ENCODE peak calls at places on chromosomes 2 and 18, in five cellular contexts. R is breast epithelium; T is spleen; V is fibroblast of lung; C is CD8-positive, alpha-beta T cell. P is an unnamed sample. For H3K27me3 and H3K4me1, the result is how much of the 10 kb centered on the place peaks cover.

GRCh38 chr2:31213883-31214637 is 3.3 kb downstream of the CAPN14 start:
- DNase-seq in T (no peak), R (no peak), C (no peak), V (no peak), P (no peak)

GRCh38 chr2:75505012-75505411 is 55.7 kb downstream of the EVA1A start:
- DNase-seq in V (peak), C (no peak), T (no peak), R (no peak), P (no peak)

GRCh38 chr2:148391324-148391723 is 253.2 kb upstream of the EPC2 start:
- DNase-seq in C (no peak), T (no peak), V (peak), R (no peak), P (no peak)

GRCh38 chr2:62812921-62813825 is 107.7 kb downstream of the EHBP1 start:
- DNase-seq in C (no peak), V (no peak), R (no peak), T (no peak), P (no peak)

GRCh38 chr2:18940184-18940583 is 350.8 kb upstream of the NT5C1B start:
- DNase-seq in T (no peak), V (no peak), C (no peak), R (no peak), P (no peak)

GRCh38 chr2:151946856-151947523 is 118.8 kb upstream of the ARL5A start:
- DNase-seq in T (no peak), R (no peak), C (no peak), V (peak), P (no peak)

GRCh38 chr18:48813833-48814489 is 136.8 kb downstream of the SMAD7 start:
- DNase-seq in C (peak), V (no peak), T (peak), R (no peak), P (no peak)

GRCh38 chr18:57801379-57802165 is 1.5 kb downstream of the ATP8B1 start:
- DNase-seq in R (peak), T (no peak), C (no peak), V (peak), P (no peak)

GRCh38 chr2:23199115-23199918 is 185.7 kb upstream of the KLHL29 start:
- DNase-seq in C (no peak), R (no peak), V (no peak), T (no peak), P (peak)

GRCh38 chr2:86790828-86791561 is at the start of gene CD8A:
- DNase-seq in V (no peak), C (peak), R (no peak), T (peak), P (no peak)

GRCh38 chr2:3423492-3424170 is 44.1 kb downstream of the TRAPPC12 start:
- DNase-seq in V (peak), C (peak), R (peak), T (peak), P (peak)

GRCh38 chr2:134231965-134232340 is 21.9 kb upstream of the MGAT5 start:
- DNase-seq in C (no peak), V (peak), R (no peak), T (no peak), P (no peak)

GRCh38 chr2:17827785-17828184 is 11.5 kb downstream of the MSGN1 start:
- DNase-seq in T (no peak), R (no peak), C (no peak), V (no peak), P (no peak)

GRCh38 chr2:25379535-25379934 is 37.8 kb upstream of the DNMT3A start:
- DNase-seq in R (no peak), V (no peak), C (no peak), T (peak), P (no peak)

GRCh38 chr18:46542545-46542944 is 114.5 kb downstream of the LOXHD1 start:
- DNase-seq in C (no peak), R (no peak), V (peak), T (no peak), P (no peak)

GRCh38 chr2:200159829-200160781 is 146.4 kb upstream of the SPATS2L start:
- DNase-seq in C (no peak), R (no peak), T (no peak), V (peak), P (no peak)

GRCh38 chr18:21820035-21820810 is 79.6 kb downstream of the MIB1 start:
- DNase-seq in T (no peak), R (no peak), V (peak), C (no peak), P (no peak)

GRCh38 chr18:77548790-77549420 is 299.3 kb downstream of the GALR1 start:
- DNase-seq in T (no peak), C (no peak), R (no peak), V (no peak), P (no peak)

GRCh38 chr2:9631976-9632700 is 1.3 kb upstream of the YWHAQ start:
- DNase-seq in R (no peak), V (peak), T (no peak), C (no peak), P (no peak)
- H3K4me3 ChIP-seq in R (no peak), V (no peak), T (no peak), C (no peak), P (no peak)

DNA sequence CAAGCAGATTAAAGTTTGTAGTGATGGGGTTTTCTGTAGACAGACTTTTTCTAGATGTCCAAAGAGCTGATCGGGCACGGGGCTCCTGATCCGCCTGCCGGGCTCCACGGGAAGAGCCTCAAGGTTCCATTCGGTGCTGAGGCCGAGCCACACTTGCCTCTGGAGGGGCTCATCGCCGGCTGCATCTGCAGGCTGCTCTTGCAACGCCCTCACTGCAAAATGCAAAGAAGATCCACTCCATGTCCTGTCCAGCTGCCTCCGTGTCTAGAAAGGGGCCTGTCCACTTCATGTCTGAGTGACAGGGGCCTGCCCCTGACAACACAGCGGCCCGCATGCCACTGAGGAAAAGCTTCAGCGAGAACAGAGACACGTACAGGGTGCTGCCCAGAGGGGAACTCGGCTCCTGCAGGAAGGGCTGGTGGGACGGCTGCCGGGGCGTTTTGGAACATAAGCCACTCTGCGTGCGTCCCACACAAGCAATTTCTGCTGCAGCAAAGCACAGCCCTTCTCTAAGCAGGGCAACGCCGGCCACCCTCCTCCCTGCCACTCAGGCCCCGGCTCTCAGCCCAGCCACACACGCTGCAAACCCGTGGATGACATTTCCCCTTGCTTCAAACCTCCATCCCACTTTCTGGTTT is 53.6 kb upstream of the CTDP1 start:
- DNase-seq in C (no peak), V (no peak), T (peak), R (no peak), P (no peak)
- H3K27me3 ChIP-seq in C (under half), V (under half), T (under half), R (under half), P (under half)

DNA sequence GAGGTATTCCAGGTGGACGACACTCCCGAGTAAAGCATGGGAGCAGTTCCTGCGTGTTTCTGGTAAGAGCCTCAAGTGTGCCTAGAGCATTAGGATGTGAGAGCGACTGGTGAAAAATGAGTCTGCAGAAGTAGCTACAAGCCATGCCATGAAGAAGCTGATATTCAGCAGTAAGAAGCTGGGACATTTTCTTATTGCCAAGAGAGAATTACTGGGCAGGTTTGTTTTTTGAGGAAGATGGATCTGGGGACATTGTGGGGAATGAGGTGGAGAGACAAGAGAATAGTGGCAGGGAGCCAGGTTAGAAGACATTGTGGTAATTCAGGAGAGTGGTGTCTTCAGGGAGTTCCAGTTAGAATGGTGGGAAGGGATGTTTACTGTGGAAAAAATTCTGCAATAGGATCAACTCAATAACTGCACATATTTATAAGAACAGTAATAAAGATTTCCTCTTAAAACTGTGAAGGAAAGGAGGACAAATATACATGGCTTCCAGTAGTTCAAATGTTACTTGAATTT is 38.2 kb downstream of the CRIM1 start:
- DNase-seq in R (no peak), T (no peak), C (no peak), V (no peak), P (no peak)
- H3K4me1 ChIP-seq in R (under half), T (under half), C (under half), V (under half), P (under half)

DNA sequence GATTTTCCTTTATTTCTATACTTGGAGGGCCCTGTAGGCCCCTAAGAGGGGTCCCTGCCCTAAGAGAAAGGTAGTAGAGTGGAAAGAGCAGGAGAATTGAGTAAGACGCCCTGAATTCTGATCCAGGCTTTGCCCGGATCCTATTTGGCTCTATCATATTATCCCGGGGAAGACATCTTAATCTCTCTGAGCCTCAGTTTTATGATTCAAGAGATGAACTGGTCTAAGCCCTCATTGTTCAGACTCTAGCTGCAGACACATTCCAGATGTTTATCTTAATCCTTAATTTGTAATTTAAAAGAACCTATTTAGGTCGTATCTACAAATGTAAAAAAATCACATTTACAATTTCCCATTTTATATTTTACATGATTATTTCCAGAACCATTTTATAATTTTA is 220.1 kb downstream of the AGPS start:
- DNase-seq in V (no peak), T (no peak), R (no peak), C (no peak), P (no peak)
- H3K4me3 ChIP-seq in V (no peak), T (no peak), R (no peak), C (no peak), P (no peak)

GRCh38 chr2:168525020-168525419 is 68.9 kb downstream of the CERS6 start:
- DNase-seq in R (peak), C (no peak), V (no peak), T (no peak), P (no peak)
- H3K27me3 ChIP-seq in R (under half), C (under half), V (under half), T (under half), P (under half)

DNA sequence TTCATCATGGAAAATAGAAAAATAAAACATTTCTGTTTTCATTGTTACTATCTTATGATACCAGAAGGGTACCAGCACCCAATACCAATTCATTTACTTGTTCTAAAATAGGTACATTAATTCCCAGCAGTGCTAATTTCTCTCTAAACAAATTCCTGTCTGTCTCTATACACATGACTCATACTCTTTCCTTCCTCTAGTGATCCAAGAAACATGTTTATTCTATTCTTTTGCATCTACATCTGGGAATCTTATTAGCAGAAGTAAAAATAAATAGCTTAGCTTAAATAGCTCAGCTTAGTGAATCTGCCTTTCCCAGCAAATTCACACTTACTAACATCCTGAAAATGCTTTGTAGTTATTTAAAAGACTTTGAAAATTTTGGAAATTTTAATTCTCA is 84.5 kb upstream of the MAPRE2 start:
- DNase-seq in T (no peak), C (no peak), V (peak), R (no peak), P (no peak)
- H3K4me1 ChIP-seq in T (under half), C (under half), V (under half), R (under half), P (under half)